ENCODE peak calls at places on chromosome 7, in seven cellular contexts. Z is HepG2, K is HCT116, I is K562, J is H1, T is NT2/D1, F is SK-N-SH. R is an unnamed sample.

GRCh38 chr7:121831320-121831719 is 41.6 kb upstream of the PTPRZ1 start:
- DNase-seq in T (no peak), I (no peak), Z (no peak), F (no peak), K (no peak), J (no peak), R (no peak)

GRCh38 chr7:20417675-20418382 is 87.1 kb downstream of the ITGB8 start:
- DNase-seq in K (no peak), J (no peak), Z (no peak), F (no peak), I (no peak), T (no peak), R (no peak)

GRCh38 chr7:128879939-128880746 is 17.5 kb downstream of the ATP6V1F start:
- DNase-seq in I (peak; percentile 87), J (peak; percentile 89), Z (peak; percentile 41), F (peak; percentile 99), K (no peak), T (peak; percentile 69), R (no peak)

GRCh38 chr7:13981070-13981469 is 8.4 kb downstream of the ETV1 start:
- DNase-seq in I (peak; percentile 91), T (peak; percentile 39), F (peak; percentile 44), K (peak; percentile 86), J (no peak), Z (no peak), R (no peak)

GRCh38 chr7:129271500-129272355 is 46.9 kb downstream of the AHCYL2 start:
- DNase-seq in J (peak; percentile 64), Z (peak; percentile 64), T (peak; percentile 56), K (peak; percentile 38), F (peak; percentile 57), I (peak; percentile 83), R (peak; percentile 21)

GRCh38 chr7:26857534-26858228 is 6.7 kb downstream of the SKAP2 start:
- DNase-seq in F (peak; percentile 13), J (peak; percentile 61), I (no peak), T (peak; percentile 40), K (no peak), Z (no peak), R (no peak)

GRCh38 chr7:25565949-25566348 is 337.7 kb upstream of the NPVF start:
- DNase-seq in T (peak; percentile 51), I (peak; percentile 72), F (peak; percentile 54), J (peak; percentile 75), K (peak; percentile 44), Z (peak; percentile 50), R (no peak)

GRCh38 chr7:13016633-13017324 is 329.3 kb downstream of the ARL4A start:
- DNase-seq in T (no peak), J (no peak), F (no peak), Z (peak; percentile 86), K (peak; percentile 71), I (no peak), R (no peak)

GRCh38 chr7:42461537-42461936 is 224.5 kb upstream of the GLI3 start:
- DNase-seq in I (no peak), K (no peak), J (no peak), T (no peak), F (no peak), Z (no peak), R (no peak)

GRCh38 chr7:120738816-120739215 is 119.1 kb downstream of the TSPAN12 start:
- DNase-seq in Z (no peak), T (no peak), K (no peak), I (no peak), J (no peak), F (no peak), R (no peak)

GRCh38 chr7:140203556-140203955 is 26.8 kb upstream of the KDM7A start:
- DNase-seq in J (no peak), T (no peak), K (no peak), I (no peak), Z (no peak), F (no peak), R (no peak)

GRCh38 chr7:68787586-68787985 is 810.7 kb upstream of the AUTS2 start:
- DNase-seq in Z (no peak), J (no peak), F (no peak), I (no peak), T (peak; percentile 23), K (no peak), R (no peak)

GRCh38 chr7:22983257-22983855 is 30.6 kb downstream of the HYCC1 start:
- DNase-seq in K (no peak), Z (no peak), F (no peak), J (no peak), I (no peak), T (no peak), R (no peak)

GRCh38 chr7:23214423-23214822 is 32.2 kb upstream of the GPNMB start:
- DNase-seq in J (no peak), T (no peak), Z (no peak), K (no peak), I (no peak), F (peak; percentile 57), R (no peak)

GRCh38 chr7:45617166-45617565 is 43.0 kb downstream of the ADCY1 start:
- DNase-seq in T (peak; percentile 25), Z (no peak), K (no peak), I (no peak), F (no peak), J (no peak), R (no peak)

GRCh38 chr7:77450054-77450453 is 33.9 kb upstream of the GSAP start:
- DNase-seq in T (no peak), K (no peak), I (no peak), F (no peak), J (no peak), Z (no peak), R (no peak)

GRCh38 chr7:82704121-82704520 is 260.5 kb upstream of the CACNA2D1 start:
- DNase-seq in Z (no peak), F (peak; percentile 31), J (no peak), K (no peak), I (no peak), T (no peak), R (no peak)

GRCh38 chr7:33108591-33108930 is 643 bp downstream of the RP9 start:
- DNase-seq in K (no peak), J (no peak), I (peak; percentile 55), F (peak; percentile 42), T (no peak), Z (no peak), R (no peak)

GRCh38 chr7:107882766-107883165 is 8.2 kb upstream of the DLD start:
- DNase-seq in K (no peak), J (no peak), T (no peak), I (no peak), F (no peak), Z (no peak), R (no peak)

GRCh38 chr7:86748843-86749720 is 105.4 kb downstream of the GRM3 start:
- DNase-seq in F (peak; percentile 15), J (no peak), K (no peak), I (no peak), T (no peak), Z (no peak), R (no peak)

GRCh38 chr7:51162724-51163329 is 153.8 kb downstream of the COBL start:
- DNase-seq in F (peak; percentile 64), J (peak; percentile 89), T (peak; percentile 98), K (peak; percentile 85), Z (peak; percentile 64), I (peak; percentile 81), R (peak; percentile 32)

GRCh38 chr7:137798073-137798763 is 48.6 kb downstream of the DGKI start:
- DNase-seq in I (no peak), J (no peak), T (no peak), F (no peak), Z (no peak), K (no peak), R (peak; percentile 59)

GRCh38 chr7:47982610-47983009 is 3.2 kb upstream of the HUS1 start:
- DNase-seq in F (no peak), Z (no peak), J (no peak), I (no peak), K (no peak), T (no peak), R (no peak)

GRCh38 chr7:73429622-73430505 is 3.7 kb upstream of the FZD9 start:
- DNase-seq in Z (no peak), T (no peak), I (no peak), J (no peak), K (no peak), F (no peak), R (no peak)

GRCh38 chr7:24406053-24406561 is 122.1 kb downstream of the NPY start:
- DNase-seq in F (no peak), K (no peak), I (no peak), Z (no peak), T (no peak), J (no peak), R (no peak)

DNA sequence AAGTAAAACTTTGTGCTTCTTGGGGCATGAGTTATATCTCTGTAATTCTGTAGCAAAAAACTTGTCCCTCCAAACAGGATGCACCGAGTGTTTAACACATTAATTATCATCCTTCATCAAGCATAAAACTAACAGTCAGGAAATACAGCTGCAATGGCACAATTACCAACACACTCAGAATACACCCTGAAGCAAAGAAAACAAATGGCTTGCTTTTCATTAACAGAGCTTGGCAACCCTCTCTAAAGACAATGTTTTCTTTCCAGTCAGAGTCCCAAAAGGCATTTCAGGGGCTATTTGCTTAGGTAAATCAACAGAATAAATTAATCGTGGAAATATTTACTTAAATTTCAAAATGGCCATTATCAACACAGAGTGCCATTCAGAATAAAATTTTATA is 107.7 kb downstream of the ICA1 start:
- DNase-seq in F (peak; percentile 31), K (no peak), T (no peak), J (no peak), Z (no peak), I (no peak), R (no peak)
- TF ChIP-seq YY1 in F (no peak), K (no peak), T (no peak), J (no peak), Z (no peak), I (no peak), R (no peak)

GRCh38 chr7:36728143-36728542 is 3.8 kb upstream of the AOAH start:
- DNase-seq in J (no peak), Z (no peak), F (no peak), I (no peak), T (no peak), K (no peak), R (no peak)
- TF ChIP-seq YY1 in J (no peak), Z (no peak), F (no peak), I (no peak), T (no peak), K (no peak), R (no peak)

GRCh38 chr7:111092406-111093160 is 1.7 kb downstream of the LRRN3 start:
- DNase-seq in J (no peak), T (no peak), Z (no peak), I (no peak), K (no peak), F (no peak), R (no peak)
- TF ChIP-seq YY1 in J (no peak), T (no peak), Z (no peak), I (no peak), K (no peak), F (no peak), R (no peak)

DNA sequence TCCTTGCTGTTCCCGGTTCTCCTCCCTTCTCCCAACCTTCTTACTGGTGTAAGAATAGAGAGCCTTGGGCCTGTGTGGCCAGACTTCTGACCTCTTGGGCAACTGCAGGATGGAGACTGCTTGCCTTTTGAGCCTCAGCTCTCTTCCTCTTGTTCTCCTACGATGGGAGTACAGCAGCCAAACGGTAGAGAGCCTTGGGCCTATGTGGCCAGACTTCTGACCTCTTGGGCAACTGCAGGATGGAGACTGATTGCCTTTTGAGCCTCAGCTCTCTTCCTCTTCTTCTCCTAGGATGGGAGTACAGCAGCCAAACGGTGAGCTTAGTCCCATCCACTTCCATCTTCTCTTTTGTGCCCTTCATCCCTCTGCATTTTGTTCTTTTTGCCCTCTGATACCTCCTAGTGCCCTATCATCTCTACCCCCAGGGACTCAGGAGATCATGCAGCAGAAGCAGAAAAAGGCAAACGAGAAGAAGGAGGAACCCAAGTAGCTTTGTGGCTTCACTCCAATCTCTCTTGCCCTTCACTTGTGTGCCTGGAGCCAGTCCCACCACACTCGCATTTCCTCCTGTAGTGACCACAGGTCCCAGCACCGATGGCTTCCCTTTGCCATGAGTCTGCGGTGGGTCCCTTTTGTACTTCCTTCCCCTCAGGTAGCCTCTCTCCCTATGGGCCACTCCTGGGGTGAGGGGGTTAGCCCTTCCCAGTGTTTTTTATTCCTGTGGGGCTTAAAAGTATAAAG is 15.3 kb downstream of the SLC25A13 start:
- DNase-seq in J (no peak), I (no peak), F (no peak), K (no peak), Z (no peak), T (no peak), R (no peak)
- TF ChIP-seq YY1 in J (no peak), I (no peak), F (no peak), K (no peak), Z (no peak), T (no peak), R (no peak)

R was measured in GM12878.